ENCODE peak calls at places on chromosomes 1 and 21, in five cellular contexts. One of them, this sample, is unnamed. For H3K4me1, the result is how much of the 10 kb centered on the place peaks cover.

GRCh38 chr1:18907021-18907913 is 4.9 kb upstream of the ALDH4A1 start:
- ATAC-seq in HCT116: peak
- ATAC-seq in Panc1: peak
- ATAC-seq in GM23338: peak
- ATAC-seq in K562: peak
- ATAC-seq in this sample: peak

GRCh38 chr1:236808005-236808404 is 12.9 kb downstream of the MTR start:
- ATAC-seq in HCT116: no peak
- ATAC-seq in Panc1: no peak
- ATAC-seq in GM23338: no peak
- ATAC-seq in K562: no peak
- ATAC-seq in this sample: no peak

GRCh38 chr21:46119565-46120271 is 21.8 kb downstream of the COL6A2 start:
- ATAC-seq in HCT116: no peak
- ATAC-seq in Panc1: peak
- ATAC-seq in GM23338: no peak
- ATAC-seq in K562: no peak
- ATAC-seq in this sample: no peak

GRCh38 chr1:27349784-27350672 is 8.2 kb downstream of the SYTL1 start:
- ATAC-seq in HCT116: no peak
- ATAC-seq in Panc1: peak
- ATAC-seq in GM23338: peak
- ATAC-seq in K562: peak
- ATAC-seq in this sample: peak

GRCh38 chr1:202796670-202797069 is 11.6 kb downstream of the KDM5B start:
- ATAC-seq in HCT116: no peak
- ATAC-seq in Panc1: peak
- ATAC-seq in GM23338: no peak
- ATAC-seq in K562: no peak
- ATAC-seq in this sample: no peak

GRCh38 chr1:77950873-77951272 is 28.0 kb downstream of the FUBP1 start:
- ATAC-seq in HCT116: no peak
- ATAC-seq in Panc1: no peak
- ATAC-seq in GM23338: no peak
- ATAC-seq in K562: no peak
- ATAC-seq in this sample: no peak

GRCh38 chr1:224502459-224503160 is 68.0 kb upstream of the WDR26 start:
- ATAC-seq in HCT116: peak
- ATAC-seq in Panc1: peak
- ATAC-seq in GM23338: peak
- ATAC-seq in K562: no peak
- ATAC-seq in this sample: peak

GRCh38 chr1:211591980-211592493 is 13.1 kb upstream of the SLC30A1 start:
- ATAC-seq in HCT116: peak
- ATAC-seq in Panc1: peak
- ATAC-seq in GM23338: no peak
- ATAC-seq in K562: peak
- ATAC-seq in this sample: peak

GRCh38 chr21:26207021-26207420 is 36.5 kb upstream of the APP start:
- ATAC-seq in HCT116: no peak
- ATAC-seq in Panc1: no peak
- ATAC-seq in GM23338: no peak
- ATAC-seq in K562: no peak
- ATAC-seq in this sample: no peak

GRCh38 chr1:155979525-155980343 is 1.4 kb upstream of the ARHGEF2 start:
- ATAC-seq in HCT116: no peak
- ATAC-seq in Panc1: no peak
- ATAC-seq in GM23338: no peak
- ATAC-seq in K562: peak
- ATAC-seq in this sample: no peak

GRCh38 chr1:40384413-40384762 is 10.9 kb downstream of the SMAP2 start:
- ATAC-seq in HCT116: no peak
- ATAC-seq in Panc1: peak
- ATAC-seq in GM23338: no peak
- ATAC-seq in K562: peak
- ATAC-seq in this sample: no peak

GRCh38 chr1:112075566-112075965 is 86.1 kb upstream of the KCND3 start:
- ATAC-seq in HCT116: no peak
- ATAC-seq in Panc1: no peak
- ATAC-seq in GM23338: no peak
- ATAC-seq in K562: no peak
- ATAC-seq in this sample: no peak

GRCh38 chr1:201593200-201593828 is 54.4 kb downstream of the NAV1 start:
- ATAC-seq in HCT116: peak
- ATAC-seq in Panc1: peak
- ATAC-seq in GM23338: no peak
- ATAC-seq in K562: peak
- ATAC-seq in this sample: peak

GRCh38 chr1:54153548-54154439 is 994 bp upstream of the CDCP2 start:
- ATAC-seq in HCT116: peak
- ATAC-seq in Panc1: no peak
- ATAC-seq in GM23338: peak
- ATAC-seq in K562: peak
- ATAC-seq in this sample: peak

GRCh38 chr1:1182491-1183220 is 9.0 kb downstream of the TTLL10 start:
- ATAC-seq in HCT116: no peak
- ATAC-seq in Panc1: no peak
- ATAC-seq in GM23338: peak
- ATAC-seq in K562: no peak
- ATAC-seq in this sample: no peak

GRCh38 chr1:203351037-203351625 is at the start of gene FMOD:
- ATAC-seq in HCT116: peak
- ATAC-seq in Panc1: peak
- ATAC-seq in GM23338: peak
- ATAC-seq in K562: peak
- ATAC-seq in this sample: peak

GRCh38 chr1:204102719-204103118 is 29.8 kb downstream of the SOX13 start:
- ATAC-seq in HCT116: peak
- ATAC-seq in Panc1: peak
- ATAC-seq in GM23338: no peak
- ATAC-seq in K562: no peak
- ATAC-seq in this sample: no peak

GRCh38 chr1:114196992-114197907 is 43.6 kb upstream of the SYT6 start:
- ATAC-seq in HCT116: no peak
- ATAC-seq in Panc1: no peak
- ATAC-seq in GM23338: peak
- ATAC-seq in K562: no peak
- ATAC-seq in this sample: no peak

GRCh38 chr1:12127206-12127810 is 39.5 kb upstream of the TNFRSF1B start:
- ATAC-seq in HCT116: no peak
- ATAC-seq in Panc1: no peak
- ATAC-seq in GM23338: no peak
- ATAC-seq in K562: no peak
- ATAC-seq in this sample: no peak

GRCh38 chr1:238722812-238723211 is 663.6 kb upstream of the CHRM3 start:
- ATAC-seq in HCT116: no peak
- ATAC-seq in Panc1: no peak
- ATAC-seq in GM23338: no peak
- ATAC-seq in K562: no peak
- ATAC-seq in this sample: no peak

GRCh38 chr1:54379481-54380284 is 26.5 kb downstream of the SSBP3 start:
- ATAC-seq in HCT116: no peak
- ATAC-seq in Panc1: no peak
- ATAC-seq in GM23338: peak
- ATAC-seq in K562: no peak
- ATAC-seq in this sample: peak

GRCh38 chr1:245121523-245121922 is 33.3 kb upstream of the KIF26B start:
- ATAC-seq in HCT116: peak
- ATAC-seq in Panc1: no peak
- ATAC-seq in GM23338: peak
- ATAC-seq in K562: peak
- ATAC-seq in this sample: no peak

GRCh38 chr21:44871576-44872265 is 1.8 kb downstream of the PTTG1IP start:
- ATAC-seq in HCT116: no peak
- ATAC-seq in Panc1: no peak
- ATAC-seq in GM23338: no peak
- ATAC-seq in K562: no peak
- ATAC-seq in this sample: peak

GRCh38 chr1:24875257-24875656 is 54.8 kb downstream of the RUNX3 start:
- ATAC-seq in HCT116: no peak
- ATAC-seq in Panc1: no peak
- ATAC-seq in GM23338: no peak
- ATAC-seq in K562: peak
- ATAC-seq in this sample: no peak

GRCh38 chr1:26999440-26999987 is 6.0 kb downstream of the TRNP1 start:
- ATAC-seq in HCT116: peak
- ATAC-seq in Panc1: peak
- ATAC-seq in GM23338: peak
- ATAC-seq in K562: no peak
- ATAC-seq in this sample: peak

DNA sequence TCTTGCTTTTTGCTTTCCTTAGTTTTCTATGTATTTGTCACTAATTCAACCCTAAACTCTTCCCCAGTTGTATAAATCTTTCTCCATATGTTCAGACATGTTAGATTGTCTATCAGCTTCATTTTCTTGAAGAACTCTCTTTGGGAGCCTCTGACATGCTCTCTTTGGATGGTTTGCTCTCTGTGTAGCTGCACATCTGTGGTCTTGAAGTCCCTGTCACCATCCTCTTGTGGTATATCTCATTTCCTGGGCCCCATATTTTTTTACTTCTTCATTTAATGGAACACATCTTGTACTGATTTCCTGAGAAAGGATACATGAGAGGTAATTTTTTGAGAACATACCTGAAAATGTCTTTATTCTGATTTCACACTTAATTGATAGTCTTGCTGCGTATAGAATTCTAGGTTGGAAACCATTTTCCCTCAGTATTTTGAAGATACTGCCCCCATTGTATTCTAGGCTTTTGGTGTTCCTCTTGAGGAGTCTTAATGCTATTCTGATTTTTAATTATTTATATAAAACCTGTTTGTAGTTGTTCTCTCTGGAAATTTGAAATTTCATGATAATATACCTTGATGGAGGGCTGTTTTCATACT is 72.6 kb downstream of the ST3GAL3 start:
- ATAC-seq in HCT116: no peak
- ATAC-seq in Panc1: no peak
- ATAC-seq in GM23338: no peak
- ATAC-seq in K562: no peak
- ATAC-seq in this sample: no peak
- H3K4me1 ChIP-seq in HCT116: half or more
- H3K4me1 ChIP-seq in Panc1: under half
- H3K4me1 ChIP-seq in GM23338: under half
- H3K4me1 ChIP-seq in K562: under half
- H3K4me1 ChIP-seq in this sample: under half

DNA sequence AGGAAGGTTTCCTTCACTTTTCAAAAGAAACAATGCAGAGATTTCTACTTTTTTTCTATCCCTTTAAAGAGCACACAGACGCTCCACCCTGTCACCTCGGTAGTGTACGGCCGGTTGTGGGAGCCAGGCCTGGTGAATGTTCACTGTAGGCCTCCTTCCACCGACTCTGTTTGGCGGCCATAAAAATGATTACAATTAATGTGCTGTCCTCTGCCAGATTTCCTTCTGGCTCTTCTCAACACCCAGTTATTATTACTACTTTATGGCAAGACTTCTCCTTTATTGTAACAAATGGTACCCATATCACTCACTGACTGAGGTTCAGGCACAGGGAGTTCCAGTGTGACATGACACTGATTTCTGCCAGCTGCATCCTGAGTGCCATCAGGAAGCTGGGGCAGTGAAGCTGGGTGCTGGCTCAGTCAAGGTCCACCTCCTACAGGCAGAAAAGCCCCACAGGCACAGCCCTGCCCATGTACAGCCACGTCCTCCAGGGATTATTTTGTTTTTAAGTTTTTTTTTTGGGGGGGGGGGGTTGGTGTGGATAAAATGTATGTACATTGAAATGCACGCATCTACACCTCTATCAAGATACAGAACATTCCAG is 37.3 kb downstream of the GPR161 start:
- ATAC-seq in HCT116: no peak
- ATAC-seq in Panc1: no peak
- ATAC-seq in GM23338: no peak
- ATAC-seq in K562: no peak
- ATAC-seq in this sample: peak
- TF ChIP-seq POLR2AphosphoS5 in HCT116: no peak
- TF ChIP-seq POLR2AphosphoS5 in Panc1: no peak
- TF ChIP-seq POLR2AphosphoS5 in GM23338: no peak
- TF ChIP-seq POLR2AphosphoS5 in K562: no peak
- TF ChIP-seq POLR2AphosphoS5 in this sample: peak

GRCh38 chr1:56411484-56412180 is 167.7 kb downstream of the PLPP3 start:
- ATAC-seq in HCT116: no peak
- ATAC-seq in Panc1: no peak
- ATAC-seq in GM23338: no peak
- ATAC-seq in K562: peak
- ATAC-seq in this sample: no peak
- H3K27ac ChIP-seq in HCT116: no peak
- H3K27ac ChIP-seq in Panc1: no peak
- H3K27ac ChIP-seq in GM23338: no peak
- H3K27ac ChIP-seq in K562: no peak
- H3K27ac ChIP-seq in this sample: no peak

GRCh38 chr1:229218612-229219025 is 52.3 kb upstream of the RAB4A start:
- ATAC-seq in HCT116: no peak
- ATAC-seq in Panc1: no peak
- ATAC-seq in GM23338: no peak
- ATAC-seq in K562: no peak
- ATAC-seq in this sample: no peak

GRCh38 chr1:229220163-229220846 is 50.6 kb upstream of the RAB4A start:
- ATAC-seq in HCT116: no peak
- ATAC-seq in Panc1: no peak
- ATAC-seq in GM23338: no peak
- ATAC-seq in K562: no peak
- ATAC-seq in this sample: no peak

GRCh38 chr1:229222081-229222480 is 48.8 kb upstream of the RAB4A start:
- ATAC-seq in HCT116: no peak
- ATAC-seq in Panc1: no peak
- ATAC-seq in GM23338: no peak
- ATAC-seq in K562: no peak
- ATAC-seq in this sample: no peak

GRCh38 chr1:229223498-229223897 is 47.4 kb upstream of the RAB4A start:
- ATAC-seq in HCT116: no peak
- ATAC-seq in Panc1: peak
- ATAC-seq in GM23338: no peak
- ATAC-seq in K562: no peak
- ATAC-seq in this sample: no peak

DNA sequence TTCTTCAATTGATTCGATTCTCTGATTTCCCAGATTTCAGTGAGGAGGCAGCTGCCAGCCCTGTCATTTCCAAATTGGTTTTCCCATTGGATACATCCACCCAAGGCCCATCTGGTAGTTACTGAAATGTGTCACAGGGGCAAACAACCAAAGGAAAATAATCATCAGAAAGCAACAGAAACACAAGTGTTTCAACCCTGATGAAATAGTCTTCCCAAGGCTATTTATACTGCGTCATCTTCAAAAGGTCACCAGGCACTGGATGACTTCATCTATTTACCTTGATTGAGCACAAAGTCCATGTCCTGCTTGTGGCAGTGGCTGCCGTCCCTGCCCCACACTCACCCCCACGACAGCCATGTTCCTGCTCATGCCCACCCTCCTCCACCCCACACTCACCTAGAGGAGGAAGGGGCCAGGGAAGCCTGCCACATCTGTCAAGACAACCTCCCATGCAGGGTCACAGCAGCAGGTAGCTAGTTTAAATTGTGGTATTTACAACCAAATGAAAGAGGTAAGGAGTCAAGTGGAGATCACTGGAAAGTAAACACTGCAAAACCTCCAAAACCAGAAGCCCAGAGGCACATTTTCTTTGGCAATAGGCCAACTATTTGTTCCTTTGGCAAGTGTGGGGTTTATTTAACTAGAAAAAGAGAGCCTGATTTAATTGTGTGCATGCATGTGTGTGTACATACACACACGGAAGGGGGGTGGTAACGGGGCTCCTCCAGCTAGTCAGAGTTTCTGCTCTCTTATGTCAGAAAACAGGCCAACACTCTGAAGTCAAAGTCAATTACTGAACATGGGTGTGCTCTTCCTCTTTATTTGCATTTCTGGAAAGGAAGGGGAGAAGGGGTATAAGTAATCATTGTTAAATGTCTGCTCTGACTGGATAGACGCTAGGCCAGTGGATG is 49.5 kb upstream of the RAB4A start:
- ATAC-seq in HCT116: no peak
- ATAC-seq in Panc1: peak
- ATAC-seq in GM23338: no peak
- ATAC-seq in K562: no peak
- ATAC-seq in this sample: peak
- H3K4me1 ChIP-seq in HCT116: under half
- H3K4me1 ChIP-seq in Panc1: under half
- H3K4me1 ChIP-seq in GM23338: under half
- H3K4me1 ChIP-seq in K562: under half
- H3K4me1 ChIP-seq in this sample: under half